ENCODE peak calls at places on chromosomes 11 and 22, in nine cellular contexts. One of them, this sample, is unnamed.

GRCh38 chr22:35227248-35227647 is 30.0 kb upstream of the HMGXB4 start:
- DNase-seq in pancreas: no peak
- DNase-seq in right atrium auricular region: no peak
- DNase-seq in MCF 10A: no peak
- DNase-seq in CD4-positive, alpha-beta memory T cell: no peak
- DNase-seq in A673: no peak
- DNase-seq in hepatocyte: no peak
- DNase-seq in SJSA1: no peak
- DNase-seq in AG04449: no peak
- DNase-seq in this sample: no peak

GRCh38 chr11:94521684-94522083 is 9.4 kb downstream of the C11orf97 start:
- DNase-seq in pancreas: no peak
- DNase-seq in MCF 10A: peak
- DNase-seq in hepatocyte: no peak
- DNase-seq in AG04449: no peak
- DNase-seq in A673: peak
- DNase-seq in CD4-positive, alpha-beta memory T cell: no peak
- DNase-seq in SJSA1: no peak
- DNase-seq in right atrium auricular region: no peak
- DNase-seq in this sample: peak

GRCh38 chr11:65711785-65712632 is at the start of gene KAT5:
- DNase-seq in right atrium auricular region: peak
- DNase-seq in CD4-positive, alpha-beta memory T cell: peak
- DNase-seq in hepatocyte: peak
- DNase-seq in A673: peak
- DNase-seq in SJSA1: peak
- DNase-seq in pancreas: peak
- DNase-seq in AG04449: peak
- DNase-seq in MCF 10A: peak
- DNase-seq in this sample: peak

GRCh38 chr11:90218606-90219005 is 4.2 kb downstream of the CHORDC1 start:
- DNase-seq in pancreas: peak
- DNase-seq in AG04449: no peak
- DNase-seq in A673: no peak
- DNase-seq in MCF 10A: peak
- DNase-seq in CD4-positive, alpha-beta memory T cell: no peak
- DNase-seq in hepatocyte: no peak
- DNase-seq in right atrium auricular region: no peak
- DNase-seq in SJSA1: no peak
- DNase-seq in this sample: no peak

GRCh38 chr22:37259540-37260029 is 15.5 kb upstream of the RAC2 start:
- DNase-seq in SJSA1: no peak
- DNase-seq in CD4-positive, alpha-beta memory T cell: no peak
- DNase-seq in MCF 10A: peak
- DNase-seq in AG04449: no peak
- DNase-seq in hepatocyte: peak
- DNase-seq in A673: peak
- DNase-seq in right atrium auricular region: no peak
- DNase-seq in pancreas: no peak
- DNase-seq in this sample: peak

GRCh38 chr22:33240901-33241300 is 182.7 kb upstream of the SYN3 start:
- DNase-seq in MCF 10A: peak
- DNase-seq in hepatocyte: no peak
- DNase-seq in pancreas: no peak
- DNase-seq in right atrium auricular region: no peak
- DNase-seq in AG04449: no peak
- DNase-seq in SJSA1: no peak
- DNase-seq in A673: no peak
- DNase-seq in CD4-positive, alpha-beta memory T cell: no peak
- DNase-seq in this sample: no peak

GRCh38 chr11:119362741-119363080 is 16.2 kb upstream of the MFRP start:
- DNase-seq in AG04449: no peak
- DNase-seq in A673: no peak
- DNase-seq in right atrium auricular region: no peak
- DNase-seq in hepatocyte: no peak
- DNase-seq in pancreas: no peak
- DNase-seq in MCF 10A: no peak
- DNase-seq in CD4-positive, alpha-beta memory T cell: no peak
- DNase-seq in SJSA1: no peak
- DNase-seq in this sample: no peak

GRCh38 chr11:64124147-64124546 is 41.8 kb downstream of the MACROD1 start:
- DNase-seq in CD4-positive, alpha-beta memory T cell: no peak
- DNase-seq in MCF 10A: peak
- DNase-seq in SJSA1: no peak
- DNase-seq in right atrium auricular region: no peak
- DNase-seq in pancreas: no peak
- DNase-seq in AG04449: no peak
- DNase-seq in hepatocyte: no peak
- DNase-seq in A673: peak
- DNase-seq in this sample: no peak

GRCh38 chr22:19757985-19758895 is 2.3 kb upstream of the TBX1 start:
- DNase-seq in right atrium auricular region: no peak
- DNase-seq in hepatocyte: no peak
- DNase-seq in pancreas: peak
- DNase-seq in AG04449: no peak
- DNase-seq in CD4-positive, alpha-beta memory T cell: no peak
- DNase-seq in SJSA1: no peak
- DNase-seq in MCF 10A: no peak
- DNase-seq in A673: no peak
- DNase-seq in this sample: no peak

GRCh38 chr11:17275376-17276235 is 933 bp upstream of the NUCB2 start:
- DNase-seq in SJSA1: no peak
- DNase-seq in MCF 10A: no peak
- DNase-seq in pancreas: no peak
- DNase-seq in AG04449: no peak
- DNase-seq in CD4-positive, alpha-beta memory T cell: no peak
- DNase-seq in right atrium auricular region: no peak
- DNase-seq in hepatocyte: no peak
- DNase-seq in A673: no peak
- DNase-seq in this sample: no peak

GRCh38 chr11:1926156-1927031 is 6.9 kb downstream of the TNNT3 start:
- DNase-seq in CD4-positive, alpha-beta memory T cell: no peak
- DNase-seq in right atrium auricular region: no peak
- DNase-seq in hepatocyte: no peak
- DNase-seq in AG04449: no peak
- DNase-seq in MCF 10A: no peak
- DNase-seq in A673: no peak
- DNase-seq in pancreas: peak
- DNase-seq in SJSA1: no peak
- DNase-seq in this sample: no peak

GRCh38 chr11:123594188-123594901 is 60.1 kb downstream of the SCN3B start:
- DNase-seq in hepatocyte: no peak
- DNase-seq in MCF 10A: no peak
- DNase-seq in right atrium auricular region: no peak
- DNase-seq in pancreas: no peak
- DNase-seq in SJSA1: no peak
- DNase-seq in AG04449: no peak
- DNase-seq in CD4-positive, alpha-beta memory T cell: no peak
- DNase-seq in A673: no peak
- DNase-seq in this sample: no peak

GRCh38 chr22:28414017-28414416 is 265.6 kb downstream of the TTC28 start:
- DNase-seq in MCF 10A: no peak
- DNase-seq in pancreas: no peak
- DNase-seq in hepatocyte: no peak
- DNase-seq in SJSA1: no peak
- DNase-seq in AG04449: no peak
- DNase-seq in right atrium auricular region: no peak
- DNase-seq in CD4-positive, alpha-beta memory T cell: no peak
- DNase-seq in A673: no peak
- DNase-seq in this sample: peak

This sample was measured in fibroblast of lung.